ENCODE peak calls at places on chromosomes 13 and 19, in six cellular contexts. X, N, Y, I, E and R are unnamed samples.

GRCh38 chr13:113117335-113117872 is 5.2 kb upstream of the F10 start:
- DNase-seq in X (no peak), N (no peak), Y (no peak), I (peak), E (no peak), R (no peak)

GRCh38 chr13:113813749-113814434 is 50.0 kb downstream of the GAS6 start:
- DNase-seq in X (no peak), N (no peak), Y (no peak), I (no peak), E (no peak), R (no peak)

GRCh38 chr19:51971624-51972023 is 15.0 kb downstream of the ZNF350 start:
- DNase-seq in X (no peak), N (no peak), Y (no peak), I (no peak), E (peak), R (no peak)

GRCh38 chr19:49019242-49019932 is 2.5 kb upstream of the LHB start:
- DNase-seq in X (peak), N (peak), Y (no peak), I (peak), E (peak), R (no peak)

GRCh38 chr13:111646464-111646855 is 326.0 kb downstream of the TEX29 start:
- DNase-seq in X (no peak), N (no peak), Y (no peak), I (no peak), E (no peak), R (no peak)

GRCh38 chr13:31997641-31998040 is 33.9 kb upstream of the FRY start:
- DNase-seq in X (no peak), N (no peak), Y (no peak), I (no peak), E (no peak), R (no peak)

GRCh38 chr19:55304279-55304978 is 20.6 kb downstream of the BRSK1 start:
- DNase-seq in X (peak), N (peak), Y (no peak), I (peak), E (peak), R (no peak)

GRCh38 chr19:31531326-31531725 is 182.1 kb upstream of the TSHZ3 start:
- DNase-seq in X (no peak), N (no peak), Y (no peak), I (no peak), E (no peak), R (peak)

GRCh38 chr19:33293255-33294057 is 8.9 kb downstream of the CEBPA start:
- DNase-seq in X (peak), N (no peak), Y (peak), I (no peak), E (no peak), R (no peak)

GRCh38 chr19:33292595-33293254 is 9.6 kb downstream of the CEBPA start:
- DNase-seq in X (peak), N (no peak), Y (no peak), I (no peak), E (no peak), R (no peak)

GRCh38 chr19:33290082-33290815 is 12.1 kb downstream of the CEBPA start:
- DNase-seq in X (no peak), N (no peak), Y (no peak), I (no peak), E (no peak), R (no peak)

GRCh38 chr19:33290956-33291622 is 11.2 kb downstream of the CEBPA start:
- DNase-seq in X (peak), N (no peak), Y (no peak), I (no peak), E (no peak), R (no peak)

GRCh38 chr19:33291623-33292534 is 10.5 kb downstream of the CEBPA start:
- DNase-seq in X (peak), N (no peak), Y (no peak), I (no peak), E (no peak), R (no peak)
- TF ChIP-seq POLR2AphosphoS5 in X (no peak), N (no peak), Y (no peak), I (no peak), E (no peak), R (no peak)

GRCh38 chr19:37361994-37362393 is 8.9 kb upstream of the ZNF527 start:
- DNase-seq in X (no peak), N (no peak), Y (no peak), I (no peak), E (no peak), R (no peak)

GRCh38 chr19:37362733-37363132 is 8.2 kb upstream of the ZNF527 start:
- DNase-seq in X (no peak), N (peak), Y (no peak), I (no peak), E (peak), R (no peak)
- TF ChIP-seq CTCF in X (no peak), N (no peak), Y (no peak), I (no peak), E (peak), R (no peak)

GRCh38 chr19:1468274-1469199 is 10.5 kb downstream of the C19orf25 start:
- DNase-seq in X (no peak), N (no peak), Y (no peak), I (no peak), E (no peak), R (no peak)

GRCh38 chr19:1470864-1471513 is 8.0 kb downstream of the C19orf25 start:
- DNase-seq in X (no peak), N (no peak), Y (no peak), I (no peak), E (peak), R (no peak)

GRCh38 chr19:1471514-1472107 is 7.4 kb downstream of the C19orf25 start:
- DNase-seq in X (no peak), N (no peak), Y (no peak), I (no peak), E (no peak), R (no peak)

GRCh38 chr19:1469200-1469935 is 9.6 kb downstream of the C19orf25 start:
- DNase-seq in X (no peak), N (no peak), Y (no peak), I (no peak), E (no peak), R (no peak)

GRCh38 chr19:1469936-1470863 is 8.8 kb downstream of the C19orf25 start:
- DNase-seq in X (peak), N (peak), Y (no peak), I (peak), E (peak), R (no peak)
- H3K4me3 ChIP-seq in X (no peak), N (no peak), Y (no peak), I (peak), E (peak), R (peak)

GRCh38 chr19:10416083-10416379 is 4.3 kb upstream of the PDE4A start:
- DNase-seq in X (no peak), N (no peak), Y (no peak), I (no peak), E (no peak), R (no peak)

GRCh38 chr19:10417598-10418280 is 2.6 kb upstream of the PDE4A start:
- DNase-seq in X (no peak), N (peak), Y (no peak), I (no peak), E (peak), R (no peak)

GRCh38 chr19:10418281-10419199 is 1.8 kb upstream of the PDE4A start:
- DNase-seq in X (no peak), N (peak), Y (no peak), I (no peak), E (peak), R (no peak)

GRCh38 chr19:10419200-10419645 is 1.1 kb upstream of the PDE4A start:
- DNase-seq in X (no peak), N (peak), Y (no peak), I (no peak), E (no peak), R (no peak)

DNA sequence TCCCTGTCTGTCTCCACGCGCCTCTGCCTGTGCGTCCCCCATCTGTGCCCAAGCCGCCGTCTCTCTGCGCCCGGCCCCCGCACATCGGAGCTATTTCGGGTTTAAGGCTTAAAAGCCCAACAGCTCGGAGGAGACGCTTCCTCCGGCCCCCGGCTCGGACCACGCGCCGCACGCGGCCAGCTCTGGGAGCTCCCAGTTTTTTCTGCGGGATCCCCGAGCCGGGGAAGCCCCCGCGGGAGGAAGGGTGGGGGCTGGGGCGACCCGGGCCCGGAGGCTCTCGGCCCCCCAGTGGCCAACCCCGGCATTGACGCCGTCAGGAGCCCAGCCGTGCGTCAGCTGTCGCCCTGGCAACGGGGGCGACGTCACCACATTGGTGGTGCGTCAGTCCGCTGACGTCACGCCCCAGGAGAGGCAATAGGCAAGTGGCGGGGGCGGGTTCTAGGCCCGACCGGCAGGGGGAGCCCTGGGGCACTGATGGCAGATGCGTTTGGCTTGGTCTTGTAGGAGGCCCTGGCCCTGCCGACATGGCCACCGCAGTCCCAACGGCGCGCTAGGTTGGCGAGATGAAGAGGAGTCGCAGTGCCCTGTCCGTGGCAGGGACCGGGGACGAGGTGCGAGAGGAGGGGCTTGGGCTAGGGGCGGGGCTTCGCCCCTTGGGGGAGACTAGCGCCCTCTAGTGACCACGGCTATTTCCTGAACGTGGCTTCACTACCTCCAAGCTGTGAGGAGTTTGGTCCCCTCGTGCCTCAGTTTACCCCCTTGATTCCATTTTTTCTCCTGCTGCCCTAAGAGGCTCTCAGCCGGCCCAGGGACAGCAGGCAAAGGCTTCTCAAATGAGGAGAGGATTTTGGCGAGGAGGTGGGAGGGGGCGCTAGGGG is 3.7 kb upstream of the PDE4A start:
- DNase-seq in X (peak), N (peak), Y (peak), I (peak), E (peak), R (no peak)
- TF ChIP-seq POLR2AphosphoS5 in X (no peak), N (no peak), Y (peak), I (no peak), E (peak), R (peak)

GRCh38 chr13:94079876-94080275 is 399.6 kb downstream of the DCT start:
- DNase-seq in X (no peak), N (no peak), Y (no peak), I (no peak), E (no peak), R (no peak)

DNA sequence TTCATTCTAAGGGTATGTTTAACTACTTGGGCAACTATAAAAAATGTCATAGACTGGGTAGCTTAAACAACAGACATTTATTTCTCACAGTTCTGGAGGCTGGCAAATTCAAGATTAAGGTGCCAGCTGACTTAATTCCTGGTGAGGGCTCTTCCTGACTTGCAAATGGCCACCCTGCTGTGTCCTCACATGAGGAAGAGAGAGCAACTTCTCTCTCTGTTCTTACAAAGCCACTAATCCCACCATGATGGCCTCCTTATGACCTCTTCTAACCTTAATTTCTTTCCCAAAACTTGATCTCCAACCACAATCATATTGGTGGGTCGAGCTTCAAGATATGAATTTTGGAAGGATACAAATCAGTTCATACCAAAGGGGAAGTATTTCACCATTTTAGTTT is 399.0 kb downstream of the DCT start:
- DNase-seq in X (no peak), N (no peak), Y (no peak), I (no peak), E (no peak), R (no peak)
- TF ChIP-seq CTCF in X (no peak), N (no peak), Y (no peak), I (no peak), E (no peak), R (no peak)